ENCODE peak calls at places on chromosomes 16 and 17, in eight cellular contexts. A, O, S, U, M, T, X and V are unnamed samples.

GRCh38 chr17:71472809-71473789 is 647.7 kb upstream of the SOX9 start:
- DNase-seq in S (peak; percentile 56), X (no peak), U (no peak), M (peak; percentile 42), O (peak; percentile 45), A (no peak), T (peak; percentile 34), V (no peak)

GRCh38 chr17:728911-729310 is 3.5 kb upstream of the TLCD3A start:
- DNase-seq in S (no peak), A (no peak), X (no peak), T (no peak), U (no peak), M (no peak), O (no peak), V (no peak)

GRCh38 chr16:369866-370436 is 387 bp downstream of the MRPL28 start:
- DNase-seq in M (no peak), A (no peak), U (peak; percentile 44), O (no peak), S (no peak), T (no peak), X (peak; percentile 73), V (no peak)

GRCh38 chr16:1772362-1772907 is at the start of gene EME2:
- DNase-seq in S (no peak), M (no peak), X (no peak), U (peak; percentile 77), T (no peak), O (no peak), A (no peak), V (no peak)

GRCh38 chr17:57696050-57696449 is 49.0 kb downstream of the CCDC182 start:
- DNase-seq in M (no peak), O (no peak), U (no peak), S (no peak), T (no peak), X (no peak), A (no peak), V (no peak)

GRCh38 chr16:8572919-8573724 is 17.2 kb downstream of the TMEM114 start:
- DNase-seq in S (peak; percentile 56), X (no peak), U (no peak), O (no peak), A (no peak), T (no peak), M (no peak), V (no peak)

GRCh38 chr17:29291163-29291752 is 2.7 kb downstream of the NUFIP2 start:
- DNase-seq in A (no peak), O (peak; percentile 60), X (no peak), S (no peak), M (peak; percentile 18), U (no peak), T (no peak), V (no peak)

GRCh38 chr16:48537275-48537674 is 72.7 kb downstream of the N4BP1 start:
- DNase-seq in S (no peak), A (no peak), X (no peak), T (no peak), M (no peak), U (no peak), O (no peak), V (no peak)

GRCh38 chr16:79825002-79825401 is 224.5 kb upstream of the MAF start:
- DNase-seq in M (no peak), S (no peak), T (no peak), O (no peak), X (no peak), A (no peak), U (no peak), V (no peak)

GRCh38 chr17:14214271-14214670 is 22.4 kb downstream of the CDRT15 start:
- DNase-seq in A (no peak), S (no peak), X (no peak), O (no peak), M (no peak), T (no peak), U (no peak), V (no peak)

GRCh38 chr17:19987897-19988296 is 10.3 kb upstream of the AKAP10 start:
- DNase-seq in A (no peak), T (no peak), U (no peak), S (no peak), X (no peak), M (no peak), O (no peak), V (no peak)

GRCh38 chr17:58756246-58757161 is 850 bp downstream of the PPM1E start:
- DNase-seq in T (peak; percentile 11), A (no peak), X (no peak), S (peak; percentile 48), U (no peak), O (no peak), M (no peak), V (peak; percentile 4)

GRCh38 chr16:46673320-46674013 is 15.5 kb downstream of the VPS35 start:
- DNase-seq in T (peak; percentile 31), M (no peak), U (no peak), X (no peak), A (no peak), O (no peak), S (peak; percentile 63), V (peak; percentile 45)

GRCh38 chr16:2811703-2812471 is 5.2 kb upstream of the PRSS21 start:
- DNase-seq in M (no peak), O (no peak), S (no peak), X (peak; percentile 24), U (no peak), T (no peak), A (no peak), V (no peak)

GRCh38 chr16:65410801-65411200 is 288.9 kb upstream of the CDH11 start:
- DNase-seq in T (no peak), M (peak; percentile 50), A (no peak), X (no peak), U (no peak), S (no peak), O (no peak), V (no peak)

GRCh38 chr17:77328823-77329740 is 188.3 kb downstream of the SEC14L1 start:
- DNase-seq in T (no peak), S (peak; percentile 36), X (no peak), M (no peak), O (no peak), A (peak; percentile 34), U (no peak), V (no peak)

GRCh38 chr16:19410435-19411153 is 7.1 kb upstream of the TMC5 start:
- DNase-seq in M (no peak), O (peak; percentile 60), T (peak; percentile 53), U (peak; percentile 85), X (peak; percentile 75), S (peak; percentile 80), A (no peak), V (no peak)

GRCh38 chr17:80105762-80106161 is 4.4 kb downstream of the GAA start:
- DNase-seq in S (no peak), X (peak; percentile 58), M (no peak), U (no peak), T (peak; percentile 88), O (no peak), A (peak; percentile 58), V (no peak)

GRCh38 chr17:13525876-13526275 is 75.9 kb downstream of the HS3ST3A1 start:
- DNase-seq in X (no peak), M (no peak), U (no peak), S (no peak), T (no peak), O (no peak), A (no peak), V (no peak)

GRCh38 chr16:74455619-74456289 is 34.5 kb upstream of the CLEC18B start:
- DNase-seq in U (no peak), M (no peak), S (no peak), X (no peak), T (no peak), A (no peak), O (no peak), V (no peak)

GRCh38 chr16:49593423-49594040 is 219.9 kb downstream of the C16orf78 start:
- DNase-seq in M (no peak), T (no peak), O (no peak), X (no peak), S (peak; percentile 33), A (peak; percentile 43), U (no peak), V (no peak)
- TF ChIP-seq CTCF in M (no peak), T (no peak), O (no peak), X (no peak), S (no peak), A (no peak), U (no peak), V (no peak)

GRCh38 chr16:76035689-76036088 is 241.5 kb upstream of the CNTNAP4 start:
- DNase-seq in T (no peak), A (no peak), U (no peak), O (no peak), M (no peak), X (no peak), S (no peak), V (no peak)

GRCh38 chr16:76038097-76038496 is 239.1 kb upstream of the CNTNAP4 start:
- DNase-seq in U (no peak), M (no peak), S (no peak), A (no peak), O (no peak), X (no peak), T (no peak), V (no peak)
- H3K9me3 ChIP-seq in U (no peaks in the 10 kb centered on the region), M (peaks cover 3% of the 10 kb centered on the region), S (peaks cover 28% of the 10 kb centered on the region), A (no peaks in the 10 kb centered on the region), O (no peaks in the 10 kb centered on the region), X (no peaks in the 10 kb centered on the region), T (no peaks in the 10 kb centered on the region), V (no peaks in the 10 kb centered on the region)

GRCh38 chr16:22898874-22899348 is 84.9 kb downstream of the HS3ST2 start:
- DNase-seq in X (peak; percentile 77), S (peak; percentile 88), O (peak; percentile 63), T (peak; percentile 60), U (peak; percentile 63), M (no peak), A (peak; percentile 71), V (peak; percentile 25)

GRCh38 chr16:22900863-22901262 is 86.9 kb downstream of the HS3ST2 start:
- DNase-seq in U (no peak), X (no peak), O (no peak), T (no peak), A (no peak), S (no peak), M (no peak), V (no peak)

GRCh38 chr16:22901563-22901962 is 87.6 kb downstream of the HS3ST2 start:
- DNase-seq in O (no peak), X (no peak), A (no peak), T (no peak), U (no peak), M (no peak), S (no peak), V (no peak)

GRCh38 chr16:22897184-22897583 is 83.2 kb downstream of the HS3ST2 start:
- DNase-seq in T (no peak), A (no peak), S (no peak), X (no peak), M (no peak), U (no peak), O (no peak), V (no peak)

GRCh38 chr16:22898131-22898530 is 84.2 kb downstream of the HS3ST2 start:
- DNase-seq in T (no peak), A (no peak), X (no peak), S (no peak), O (no peak), M (no peak), U (no peak), V (no peak)
- TF ChIP-seq CTCF in T (no peak), A (no peak), X (no peak), S (no peak), O (no peak), M (no peak), U (no peak), V (no peak)

DNA sequence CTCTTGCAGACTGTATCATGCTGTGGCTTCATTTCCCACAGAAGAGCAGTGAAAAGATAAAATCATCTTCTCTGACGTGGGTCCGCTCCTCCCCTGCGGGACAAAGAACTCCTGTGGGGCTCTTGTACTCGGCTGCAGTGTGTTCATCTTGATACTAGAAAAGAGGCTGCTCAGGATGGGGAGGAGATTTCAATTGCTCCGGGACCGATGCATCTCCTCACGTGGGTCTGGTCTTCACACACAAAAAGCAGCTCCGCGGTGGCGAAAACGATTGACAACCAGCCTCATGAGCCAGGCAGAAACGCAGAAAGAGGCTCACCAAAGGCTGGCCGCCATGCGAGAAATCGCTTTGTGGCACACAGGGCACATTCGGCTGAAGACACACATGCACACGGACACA is 14.4 kb upstream of the KCNJ18 start:
- DNase-seq in O (no peak), T (peak; percentile 7), U (peak; percentile 43), M (no peak), S (no peak), A (peak; percentile 40), X (no peak), V (no peak)
- H3K9me3 ChIP-seq in O (no peaks in the 10 kb centered on the region), T (no peaks in the 10 kb centered on the region), U (no peaks in the 10 kb centered on the region), M (peaks cover 95% of the 10 kb centered on the region), S (peaks cover 71% of the 10 kb centered on the region), A (no peaks in the 10 kb centered on the region), X (no peaks in the 10 kb centered on the region), V (no peaks in the 10 kb centered on the region)